ENCODE peak calls at places on chromosome 1, in six cellular contexts. K, M, B, Z, X and I are unnamed samples.

GRCh38 chr1:36512842-36513241 is 30.1 kb upstream of the CSF3R start:
- DNase-seq in M (no peak), B (peak; percentile 82), Z (no peak), K (no peak), X (no peak), I (no peak)

GRCh38 chr1:164557270-164557669 is 1.7 kb upstream of the PBX1 start:
- DNase-seq in X (no peak), B (peak; percentile 58), Z (no peak), K (no peak), M (peak; percentile 40), I (no peak)

GRCh38 chr1:240086726-240087125 is 5.0 kb upstream of the FMN2 start:
- DNase-seq in Z (no peak), B (no peak), M (no peak), K (no peak), X (no peak), I (no peak)

GRCh38 chr1:18540136-18540765 is 59.5 kb downstream of the KLHDC7A start:
- DNase-seq in K (no peak), M (no peak), Z (no peak), B (no peak), X (no peak), I (peak; percentile 31)

GRCh38 chr1:175155473-175155856 is 37.1 kb downstream of the KIAA0040 start:
- DNase-seq in M (no peak), X (no peak), B (no peak), K (no peak), Z (no peak), I (no peak)

GRCh38 chr1:244450597-244451538 is 841 bp downstream of the ADSS2 start:
- DNase-seq in Z (peak; percentile 63), K (peak; percentile 60), X (peak; percentile 49), B (peak; percentile 49), M (peak; percentile 42), I (peak; percentile 68)

GRCh38 chr1:79895573-79895972 is 889.0 kb upstream of the ADGRL4 start:
- DNase-seq in Z (no peak), B (no peak), X (no peak), M (no peak), K (no peak), I (no peak)

GRCh38 chr1:227886993-227887696 is 60.6 kb downstream of the WNT9A start:
- DNase-seq in M (peak; percentile 59), X (peak; percentile 16), Z (no peak), B (no peak), K (peak; percentile 54), I (peak; percentile 21)

GRCh38 chr1:226100436-226101347 is 38.2 kb downstream of the H3-3A start:
- DNase-seq in M (peak; percentile 73), X (no peak), Z (peak; percentile 35), K (peak; percentile 57), B (peak; percentile 95), I (no peak)

GRCh38 chr1:201754353-201754752 is 74.6 kb upstream of the IPO9 start:
- DNase-seq in M (peak; percentile 22), Z (no peak), B (no peak), X (no peak), K (no peak), I (no peak)

GRCh38 chr1:99950486-99950885 is 19.3 kb upstream of the SLC35A3 start:
- DNase-seq in B (no peak), M (peak; percentile 5), X (no peak), K (no peak), Z (no peak), I (no peak)

GRCh38 chr1:3184666-3185065 is 115.7 kb downstream of the PRDM16 start:
- DNase-seq in B (no peak), Z (no peak), M (no peak), K (no peak), X (no peak), I (no peak)

GRCh38 chr1:77536813-77537212 is 145.6 kb downstream of the ZZZ3 start:
- DNase-seq in X (no peak), B (peak; percentile 93), M (no peak), Z (no peak), K (no peak), I (no peak)

GRCh38 chr1:40861227-40862003 is 748 bp downstream of the CITED4 start:
- DNase-seq in B (no peak), K (peak; percentile 54), X (peak; percentile 32), Z (peak; percentile 59), M (peak; percentile 74), I (peak; percentile 71)

DNA sequence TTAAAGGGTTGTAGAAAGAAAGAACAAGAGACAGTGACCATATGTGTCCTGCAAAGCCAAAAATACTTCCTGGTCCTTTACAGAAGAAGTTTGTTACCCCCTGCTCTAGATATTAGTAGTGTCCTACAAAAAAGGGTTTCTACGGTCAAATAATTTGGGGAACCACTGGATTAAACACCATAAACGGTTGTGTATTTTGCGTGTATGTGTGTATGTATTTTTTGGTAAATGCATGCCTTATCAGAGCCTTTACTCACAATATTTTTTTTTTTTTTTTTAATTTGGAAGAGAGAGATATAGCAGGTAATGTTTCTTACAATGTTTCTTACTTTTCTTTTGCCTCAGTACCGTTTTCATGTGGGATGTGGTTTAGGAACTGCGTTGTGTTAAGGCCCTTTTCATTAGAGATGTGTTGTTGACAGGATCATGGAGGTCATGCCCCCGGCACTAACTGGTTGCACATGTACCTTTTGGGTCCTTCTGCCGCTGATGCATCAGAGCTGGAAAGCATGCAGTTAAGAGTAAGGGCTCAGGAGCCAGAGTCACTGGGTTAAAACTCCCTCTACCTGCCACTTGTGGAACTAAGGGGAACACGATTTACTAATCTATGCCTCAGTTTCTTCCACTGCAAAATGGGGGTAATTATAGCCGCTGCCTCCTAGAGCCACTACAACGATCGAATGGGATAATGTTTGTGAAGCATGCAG is 234.6 kb upstream of the KAZN start:
- DNase-seq in X (no peak), B (no peak), Z (no peak), K (no peak), M (peak; percentile 34), I (no peak)
- TF ChIP-seq CTCF in X (no peak), B (no peak), Z (no peak), K (no peak), M (peak; percentile 63), I (no peak)

DNA sequence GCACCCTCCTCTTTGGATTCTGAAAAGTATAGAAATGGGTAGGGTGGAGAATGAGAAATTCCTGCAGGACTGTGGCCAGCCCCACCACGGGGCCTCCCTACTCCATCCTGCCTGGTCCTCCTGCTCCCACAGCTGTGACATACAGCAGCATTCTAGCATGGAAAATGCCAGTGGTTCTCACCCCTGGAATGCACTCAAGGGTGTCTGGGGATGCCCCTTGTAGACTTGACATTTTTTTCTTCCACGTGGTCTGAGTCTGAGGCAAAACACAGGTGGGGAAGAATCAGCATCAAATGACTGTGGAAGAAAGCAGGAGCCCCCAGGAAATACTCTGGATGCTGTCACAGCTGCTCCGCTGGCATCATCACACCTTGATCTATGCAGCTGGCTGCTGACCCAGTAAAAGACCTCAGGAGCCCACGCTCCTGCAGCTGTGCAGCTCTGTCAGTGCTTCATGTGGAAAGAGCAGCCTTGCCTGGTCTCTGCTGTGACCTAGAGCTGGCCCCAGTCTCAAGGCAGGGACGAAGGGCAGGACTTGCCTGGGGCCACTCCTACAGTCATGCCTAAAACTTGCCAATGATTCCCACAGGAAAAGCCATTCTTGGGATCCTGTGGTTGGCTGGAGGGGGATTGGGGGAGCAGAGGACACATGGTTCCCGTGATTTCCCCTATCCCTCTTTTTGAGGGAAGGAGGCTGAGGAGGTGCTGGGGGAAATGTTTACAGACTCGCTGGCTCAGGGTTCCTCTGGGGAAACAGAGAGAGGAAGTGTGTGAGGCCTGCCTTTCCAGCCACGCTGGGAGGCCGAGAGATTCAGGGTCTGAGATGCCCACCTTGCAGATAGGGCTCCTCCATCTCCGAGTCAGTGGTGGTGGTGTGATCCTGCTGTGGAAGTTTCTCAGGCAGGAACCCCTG is 10.8 kb upstream of the A3GALT2 start:
- DNase-seq in K (no peak), B (no peak), Z (no peak), X (no peak), M (no peak), I (no peak)
- TF ChIP-seq CTCF in K (no peak), B (no peak), Z (no peak), X (no peak), M (no peak), I (no peak)

GRCh38 chr1:44220755-44221154 is 7.5 kb downstream of the DMAP1 start:
- DNase-seq in X (no peak), M (no peak), B (no peak), Z (no peak), K (no peak), I (no peak)
- TF ChIP-seq CTCF in X (no peak), M (no peak), B (no peak), Z (no peak), K (no peak), I (no peak)

DNA sequence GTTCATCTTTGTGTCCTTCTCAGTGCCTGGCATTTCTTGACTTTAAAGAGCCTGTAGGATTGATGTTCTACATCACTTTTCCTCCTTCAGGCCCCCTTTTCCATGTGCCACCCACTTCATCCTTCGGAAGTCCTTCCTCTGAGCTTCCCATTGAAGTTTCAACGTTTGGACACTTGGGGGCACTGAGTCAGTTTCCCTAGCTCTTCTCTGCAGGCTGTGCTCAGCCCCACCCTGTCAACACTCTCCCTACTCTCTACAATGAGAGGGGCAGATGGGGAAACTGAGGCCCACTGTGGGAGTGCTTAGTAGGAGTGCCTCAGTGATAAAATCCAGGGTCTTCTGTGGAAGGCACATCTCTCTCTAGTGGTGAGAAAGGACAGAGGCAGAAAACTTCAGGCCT is 11.9 kb downstream of the KCNJ10 start:
- DNase-seq in M (peak; percentile 51), Z (no peak), K (no peak), X (no peak), B (peak; percentile 20), I (no peak)
- TF ChIP-seq CTCF in M (peak; percentile 66), Z (peak; percentile 28), K (no peak), X (no peak), B (peak; percentile 25), I (peak; percentile 16)

GRCh38 chr1:162397039-162397448 is 14.9 kb downstream of the SH2D1B start:
- DNase-seq in X (no peak), Z (no peak), B (no peak), K (no peak), M (no peak), I (no peak)
- TF ChIP-seq CTCF in X (no peak), Z (no peak), B (no peak), K (no peak), M (no peak), I (no peak)

DNA sequence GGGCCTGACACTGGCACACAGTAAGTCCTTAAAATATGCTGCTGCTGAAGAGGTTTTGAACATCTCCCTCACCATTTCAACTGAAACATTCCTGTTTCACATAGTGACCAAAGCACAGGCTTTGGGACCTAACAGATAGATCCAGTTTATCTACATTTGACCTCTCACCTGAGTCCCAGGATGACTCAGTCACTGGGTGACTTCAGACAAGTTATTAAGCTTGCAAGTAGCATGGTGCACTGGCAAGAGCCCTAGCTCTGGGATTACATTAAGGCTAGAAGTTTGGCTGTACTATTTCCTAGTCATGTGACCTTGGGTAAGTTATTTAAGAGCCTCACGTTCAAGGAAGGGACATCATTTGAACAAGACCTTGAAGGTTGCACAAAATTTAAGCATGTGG is 206.2 kb upstream of the USP24 start:
- DNase-seq in X (no peak), M (no peak), Z (no peak), K (no peak), B (peak; percentile 51), I (no peak)
- TF ChIP-seq CTCF in X (no peak), M (no peak), Z (no peak), K (no peak), B (no peak), I (no peak)